ENCODE peak calls at places on chromosomes 6 and 20, in six cellular contexts. L is lower lobe of right lung; T is heart right ventricle; R is cardiac muscle cell; F is CD4-positive, alpha-beta memory T cell; W is left lung. I is an unnamed sample. For H3K27me3, the result is how much of the 10 kb centered on the place peaks cover.

GRCh38 chr6:121482004-121482693 is 46.7 kb downstream of the GJA1 start:
- DNase-seq in T (no peak), W (no peak), L (no peak), F (no peak), R (peak), I (no peak)

GRCh38 chr6:17505062-17505476 is 95.0 kb upstream of the FAM8A1 start:
- DNase-seq in W (no peak), F (no peak), L (no peak), T (no peak), R (peak), I (no peak)

GRCh38 chr6:161630674-161631073 is 356.8 kb upstream of the AGPAT4 start:
- DNase-seq in W (no peak), L (no peak), F (no peak), T (no peak), R (no peak), I (no peak)

GRCh38 chr6:36110053-36110452 is 20.3 kb upstream of the MAPK13 start:
- DNase-seq in T (no peak), R (no peak), W (no peak), L (no peak), F (no peak), I (no peak)

GRCh38 chr6:155442562-155442961 is 13.1 kb downstream of the NOX3 start:
- DNase-seq in R (no peak), W (no peak), T (no peak), F (no peak), L (no peak), I (no peak)

GRCh38 chr6:139416146-139416545 is 41.7 kb upstream of the CITED2 start:
- DNase-seq in W (no peak), T (no peak), L (no peak), R (no peak), F (no peak), I (no peak)

GRCh38 chr6:54335871-54336270 is 27.6 kb downstream of the TINAG start:
- DNase-seq in T (no peak), L (no peak), F (no peak), R (peak), W (no peak), I (no peak)

GRCh38 chr20:58017237-58017969 is 211.1 kb downstream of the ANKRD60 start:
- DNase-seq in T (peak), L (no peak), W (no peak), R (no peak), F (no peak), I (no peak)

GRCh38 chr6:41577865-41578713 is 31.9 kb downstream of the FOXP4 start:
- DNase-seq in R (peak), F (no peak), W (no peak), L (no peak), T (no peak), I (no peak)

GRCh38 chr6:56232446-56232845 is 14.9 kb downstream of the COL21A1 start:
- DNase-seq in F (no peak), T (no peak), L (no peak), W (no peak), R (no peak), I (no peak)

GRCh38 chr6:52253494-52253893 is 9.2 kb upstream of the IL17F start:
- DNase-seq in F (no peak), T (no peak), R (no peak), L (no peak), W (peak), I (no peak)

GRCh38 chr6:122081921-122082320 is 317.5 kb upstream of the HSF2 start:
- DNase-seq in R (no peak), T (no peak), F (no peak), W (no peak), L (no peak), I (peak)

DNA sequence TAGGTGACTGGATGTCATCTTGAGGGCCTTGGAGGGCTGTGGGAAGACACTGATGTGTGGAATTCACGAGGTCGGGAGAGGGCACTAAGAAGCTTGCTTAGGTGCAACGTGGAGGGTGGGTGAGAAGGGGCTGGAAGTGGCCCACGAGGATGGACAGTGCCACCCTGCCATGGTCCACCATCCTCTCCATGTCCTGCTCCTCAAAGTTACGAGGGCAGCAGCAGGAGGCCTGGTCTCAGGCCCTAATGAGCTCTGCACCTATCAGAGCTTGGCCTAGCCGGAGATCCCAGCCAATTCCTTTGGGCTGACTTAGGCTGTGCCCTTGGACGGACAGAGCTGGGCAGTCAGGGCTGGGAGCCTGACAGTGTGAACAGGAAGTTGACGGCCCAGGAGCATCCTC is 27.8 kb upstream of the SCRT2 start:
- DNase-seq in F (no peak), T (no peak), R (no peak), W (no peak), L (no peak), I (no peak)
- H3K4me3 ChIP-seq in F (no peak), T (no peak), R (no peak), W (no peak), L (no peak), I (no peak)

GRCh38 chr20:22582386-22582959 is 1.9 kb downstream of the FOXA2 start:
- DNase-seq in L (no peak), W (peak), R (no peak), F (no peak), T (no peak), I (no peak)

GRCh38 chr20:22582960-22583772 is 1.2 kb downstream of the FOXA2 start:
- DNase-seq in F (no peak), L (peak), T (no peak), W (peak), R (no peak), I (no peak)

GRCh38 chr20:22583773-22584629 is at the start of gene FOXA2:
- DNase-seq in F (no peak), R (no peak), W (peak), L (peak), T (no peak), I (no peak)

GRCh38 chr20:22579711-22580697 is 4.4 kb downstream of the FOXA2 start:
- DNase-seq in R (no peak), T (no peak), L (peak), F (no peak), W (peak), I (no peak)

DNA sequence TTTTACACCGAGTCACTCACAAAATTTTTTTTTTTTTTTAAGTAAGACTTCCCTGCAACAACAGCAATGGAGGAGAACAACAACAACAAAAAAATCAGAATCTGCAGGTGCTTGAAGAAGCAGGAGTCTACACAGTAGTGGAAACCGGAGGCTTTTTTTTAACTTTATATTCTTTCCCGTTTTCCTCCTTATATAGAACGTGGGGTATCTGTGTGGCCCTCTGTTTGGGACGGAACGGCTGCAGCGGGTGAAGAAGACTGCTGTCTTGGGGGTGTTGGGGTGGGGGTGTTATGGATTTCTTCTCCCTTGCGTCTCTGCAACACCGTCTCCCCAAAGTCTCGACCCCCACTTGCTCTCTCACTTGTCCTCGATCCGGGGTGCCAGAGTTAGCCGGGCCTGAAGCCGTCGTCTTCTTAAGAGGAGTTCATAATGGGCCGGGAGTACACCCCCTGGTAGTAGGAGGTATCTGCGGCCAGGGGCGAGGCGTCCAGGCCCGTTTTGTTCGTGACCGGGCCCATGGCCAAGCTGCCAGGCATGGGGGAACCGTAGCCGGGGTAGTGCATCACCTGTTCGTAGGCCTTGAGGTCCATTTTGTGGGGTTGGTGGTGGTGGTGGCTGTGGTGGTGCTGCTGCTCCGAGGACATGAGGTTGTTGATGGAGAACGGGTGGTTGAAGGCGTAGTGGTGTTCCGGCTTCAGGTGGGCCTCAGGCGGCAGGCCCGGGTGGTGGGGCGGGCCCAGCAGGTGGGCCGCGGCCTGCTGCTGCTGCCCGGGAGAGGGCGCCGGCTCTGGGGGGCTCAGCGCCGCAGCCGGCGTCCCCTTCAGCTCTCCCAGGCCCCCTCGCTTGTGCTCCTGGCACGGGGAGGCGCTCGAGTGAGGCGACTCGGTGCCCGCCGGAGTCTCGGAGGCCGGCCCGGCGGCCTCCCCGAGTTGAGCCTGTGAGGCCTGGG is 2.7 kb downstream of the FOXA2 start:
- DNase-seq in L (peak), F (no peak), R (no peak), T (no peak), W (peak), I (no peak)
- H3K27me3 ChIP-seq in L (half or more), F (under half), R (half or more), T (half or more), W (half or more), I (under half)

GRCh38 chr6:5701086-5701661 is 305.6 kb downstream of the NRN1 start:
- DNase-seq in F (no peak), R (peak), T (no peak), W (no peak), L (no peak), I (no peak)

GRCh38 chr6:5693588-5693987 is 313.1 kb downstream of the NRN1 start:
- DNase-seq in W (no peak), T (no peak), L (no peak), R (no peak), F (no peak), I (no peak)

GRCh38 chr6:5697508-5697907 is 309.2 kb downstream of the NRN1 start:
- DNase-seq in F (no peak), T (no peak), W (no peak), R (no peak), L (no peak), I (no peak)

GRCh38 chr6:5698318-5698717 is 308.4 kb downstream of the NRN1 start:
- DNase-seq in W (no peak), T (no peak), F (no peak), R (no peak), L (no peak), I (no peak)

GRCh38 chr6:5695260-5696245 is 311.2 kb downstream of the NRN1 start:
- DNase-seq in F (no peak), T (no peak), L (no peak), R (peak), W (no peak), I (no peak)
- H3K4me3 ChIP-seq in F (no peak), T (no peak), L (no peak), R (no peak), W (no peak), I (no peak)

GRCh38 chr20:24823176-24823575 is 125.9 kb upstream of the CST7 start:
- DNase-seq in R (no peak), F (no peak), L (no peak), W (no peak), T (no peak), I (no peak)

GRCh38 chr20:24818056-24818455 is 131.0 kb upstream of the CST7 start:
- DNase-seq in F (no peak), W (no peak), T (no peak), R (no peak), L (no peak), I (no peak)

GRCh38 chr20:24821391-24821790 is 127.7 kb upstream of the CST7 start:
- DNase-seq in L (no peak), F (no peak), R (no peak), W (no peak), T (no peak), I (no peak)

GRCh38 chr20:24819331-24819965 is 129.6 kb upstream of the CST7 start:
- DNase-seq in W (no peak), L (no peak), F (no peak), R (no peak), T (no peak), I (no peak)

DNA sequence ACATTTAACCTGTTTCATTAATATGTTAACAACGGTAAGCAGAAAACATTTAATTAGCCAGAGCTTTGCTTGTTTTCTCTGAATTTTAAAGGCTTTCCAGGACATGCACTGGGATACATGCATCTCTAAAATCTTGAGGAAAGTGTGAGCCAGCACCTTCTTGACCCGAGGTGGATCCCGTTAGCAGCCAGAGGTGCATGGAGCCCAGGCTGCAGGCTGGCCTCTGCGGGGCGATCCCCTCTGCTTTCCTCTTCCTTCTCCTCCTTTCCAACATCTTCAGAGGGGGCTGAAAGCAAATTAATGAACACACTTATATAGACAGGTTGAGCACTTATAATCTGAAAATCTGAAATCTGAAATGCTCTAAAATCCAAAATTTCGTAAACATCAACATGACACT is 128.7 kb upstream of the CST7 start:
- DNase-seq in F (no peak), L (no peak), R (no peak), T (no peak), W (no peak), I (no peak)
- H3K27me3 ChIP-seq in F (under half), L (under half), R (under half), T (under half), W (under half), I (under half)

DNA sequence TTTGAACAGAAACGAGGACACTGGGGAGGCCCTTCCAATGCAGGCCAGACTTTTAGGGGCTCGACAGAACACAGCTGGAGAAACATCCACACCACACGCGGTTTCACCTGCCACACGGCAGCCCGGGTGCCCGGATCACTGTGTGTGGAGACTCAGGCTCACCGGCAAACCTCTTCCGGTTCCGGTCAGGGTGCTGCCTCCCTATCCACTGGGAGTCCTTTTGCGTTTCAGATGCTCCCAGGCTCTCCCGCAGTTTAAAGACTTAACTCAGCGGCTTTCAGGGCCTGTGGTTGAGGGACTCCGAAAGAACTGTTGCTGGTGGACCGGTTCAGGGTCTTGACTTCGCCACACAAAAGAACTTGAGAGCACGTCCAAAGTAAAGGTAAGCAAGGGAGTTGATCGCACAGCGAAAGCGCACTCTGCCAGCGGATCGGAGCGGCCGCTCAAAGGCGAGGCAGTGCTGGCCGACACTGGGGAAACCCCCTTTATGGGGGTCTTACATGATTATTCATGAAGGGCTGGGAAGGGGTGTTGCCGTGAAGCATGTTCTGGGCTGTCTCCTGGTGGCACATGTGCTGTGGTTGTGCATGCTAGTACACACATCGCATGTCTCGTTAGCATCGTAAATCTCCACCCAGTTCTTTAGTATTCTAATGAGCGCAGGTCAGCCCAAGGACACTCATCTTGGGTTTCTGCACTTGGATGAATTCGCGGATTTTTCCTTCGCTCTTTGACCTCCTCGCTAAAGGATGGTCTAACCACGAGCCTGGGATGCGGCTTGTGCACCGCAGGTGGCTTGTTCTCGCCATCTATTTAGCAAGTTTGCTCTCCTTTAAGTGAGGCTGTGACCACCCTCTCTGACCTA is 180.3 kb downstream of the CDH26 start:
- DNase-seq in L (peak), R (peak), T (peak), W (peak), F (peak), I (no peak)
- H3K4me3 ChIP-seq in L (peak), R (no peak), T (peak), W (peak), F (no peak), I (no peak)

DNA sequence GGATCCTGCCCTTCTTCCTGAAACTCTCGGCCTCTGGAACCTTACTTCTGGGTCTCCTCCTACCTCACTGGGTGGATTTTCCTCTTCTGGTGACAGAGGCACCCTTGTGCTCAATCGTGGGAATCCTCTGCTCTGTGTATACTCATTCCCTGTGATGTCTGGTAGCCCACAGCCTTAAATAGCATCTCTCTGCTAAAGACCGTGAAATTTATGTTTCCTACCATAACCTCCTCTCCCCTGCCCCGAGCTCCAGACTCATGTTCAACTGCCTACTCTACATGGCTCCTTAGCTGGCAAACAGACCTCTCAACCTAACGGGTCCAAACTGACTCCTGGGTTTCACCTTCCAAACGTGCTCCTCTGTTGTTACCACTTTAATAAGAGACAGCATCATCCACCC is 9.9 kb downstream of the MMP9 start:
- DNase-seq in R (no peak), L (no peak), T (no peak), F (no peak), W (no peak), I (no peak)
- H3K27me3 ChIP-seq in R (under half), L (half or more), T (half or more), F (under half), W (under half), I (under half)

GRCh38 chr6:33746651-33747100 is at the start of gene IP6K3:
- DNase-seq in L (no peak), F (no peak), R (no peak), T (peak), W (no peak), I (no peak)
- H3K4me3 ChIP-seq in L (peak), F (no peak), R (peak), T (peak), W (peak), I (no peak)

I was measured in DND-41.